ENCODE peak calls at places on chromosomes 12 and 14, in four cellular contexts. C is CD8-positive, alpha-beta T cell; D is right cardiac atrium; P is pancreas. N is an unnamed sample.

GRCh38 chr12:105659355-105660075 is 329.0 kb downstream of the C12orf75 start:
- DNase-seq in C (no peak), D (peak; percentile 48), P (no peak), N (no peak)

GRCh38 chr14:94977016-94977415 is 180.3 kb downstream of the DICER1 start:
- DNase-seq in C (no peak), D (no peak), P (no peak), N (no peak)

GRCh38 chr12:108381793-108382436 is 42.8 kb upstream of the CMKLR1 start:
- DNase-seq in C (no peak), D (no peak), P (no peak), N (no peak)

GRCh38 chr12:98645572-98646067 is 530 bp downstream of the APAF1 start:
- DNase-seq in C (no peak), D (peak; percentile 42), P (peak; percentile 35), N (peak; percentile 32)

GRCh38 chr12:95131589-95132335 is 58.3 kb upstream of the NR2C1 start:
- DNase-seq in C (no peak), D (no peak), P (no peak), N (no peak)

GRCh38 chr14:61623927-61624326 is 71.4 kb upstream of the HIF1A start:
- DNase-seq in C (no peak), D (no peak), P (no peak), N (no peak)

GRCh38 chr14:76473381-76474263 is 97.7 kb downstream of the ESRRB start:
- DNase-seq in C (no peak), D (no peak), P (no peak), N (peak; percentile 64)

GRCh38 chr12:106090586-106091411 is 48.0 kb downstream of the NUAK1 start:
- DNase-seq in C (no peak), D (peak; percentile 61), P (no peak), N (peak; percentile 75)

GRCh38 chr14:50060871-50061663 is 55.3 kb downstream of the VCPKMT start:
- DNase-seq in C (no peak), D (peak; percentile 66), P (no peak), N (no peak)

GRCh38 chr12:102800565-102800964 is 116.5 kb downstream of the PAH start:
- DNase-seq in C (no peak), D (no peak), P (no peak), N (no peak)

GRCh38 chr14:96167224-96168148 is 37.2 kb upstream of the BDKRB2 start:
- DNase-seq in C (no peak), D (no peak), P (no peak), N (no peak)

GRCh38 chr12:75690556-75690955 is 179.1 kb upstream of the KRR1 start:
- DNase-seq in C (no peak), D (no peak), P (no peak), N (no peak)

GRCh38 chr12:95834572-95834971 is 24.2 kb upstream of the SNRPF start:
- DNase-seq in C (no peak), D (no peak), P (no peak), N (no peak)

GRCh38 chr14:32678088-32678487 is 260.6 kb upstream of the NPAS3 start:
- DNase-seq in C (no peak), D (no peak), P (no peak), N (no peak)

GRCh38 chr14:45811155-45811554 is 558.2 kb upstream of the MIS18BP1 start:
- DNase-seq in C (no peak), D (no peak), P (no peak), N (no peak)

GRCh38 chr12:6364037-6364360 is 11.4 kb downstream of the SCNN1A start:
- DNase-seq in C (no peak), D (peak; percentile 67), P (no peak), N (no peak)

GRCh38 chr12:117439531-117440001 is 78.1 kb upstream of the NOS1 start:
- DNase-seq in C (no peak), D (no peak), P (no peak), N (peak; percentile 6)

GRCh38 chr14:71739273-71739990 is 192.8 kb upstream of the RGS6 start:
- DNase-seq in C (no peak), D (no peak), P (no peak), N (peak; percentile 24)
- H3K27ac ChIP-seq in C (no peak overlapping the region), D (no peak overlapping the region), P (no peak overlapping the region), N (no peak overlapping the region)

DNA sequence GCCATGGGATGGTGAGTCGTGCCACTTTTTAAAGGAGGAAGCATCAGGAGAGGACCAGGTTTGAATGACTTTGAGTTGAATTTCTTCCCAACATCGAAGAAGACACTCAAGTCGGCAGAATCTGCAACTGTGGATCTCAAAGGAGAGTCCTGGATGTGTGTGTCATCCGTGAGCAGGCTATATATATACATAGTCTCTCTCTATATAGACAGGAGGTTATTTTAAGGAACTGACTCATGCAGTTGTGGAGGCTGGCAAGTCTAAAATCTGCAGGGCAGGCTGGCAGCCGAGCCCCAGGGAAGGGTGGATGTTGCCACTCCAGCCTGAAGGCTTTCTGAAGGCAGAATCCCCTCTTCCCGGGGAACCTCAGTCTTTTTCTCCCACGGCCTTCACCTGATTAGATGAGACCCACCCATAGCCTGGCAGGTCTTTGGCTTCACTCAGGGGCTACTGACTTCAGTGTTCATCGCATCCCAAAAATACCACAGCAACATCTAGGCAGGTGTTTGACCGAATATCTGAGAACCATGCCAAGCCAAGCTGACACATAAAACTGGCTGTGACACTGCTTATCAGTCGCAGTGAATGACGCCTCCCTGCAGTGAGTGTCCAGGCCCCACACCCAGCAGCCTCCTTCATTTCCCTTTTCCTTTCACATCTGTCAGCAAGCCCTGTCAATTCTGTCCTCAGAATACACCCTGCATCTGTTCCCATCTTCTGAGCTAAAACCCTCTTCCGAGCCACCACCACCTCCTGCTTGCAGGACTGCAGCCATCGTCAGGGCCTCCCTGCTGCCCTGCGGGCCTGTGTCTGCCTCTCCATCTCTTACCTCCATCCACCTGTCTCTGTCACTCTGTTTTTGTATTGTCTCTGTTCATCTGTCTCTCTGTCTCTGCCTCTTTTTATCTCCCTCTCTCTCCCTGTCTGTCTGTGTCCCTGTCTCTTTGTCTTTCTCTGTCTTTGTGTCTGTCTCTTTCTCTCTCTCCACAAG is 54.0 kb downstream of the ZNF664 start:
- DNase-seq in C (no peak), D (no peak), P (no peak), N (no peak)
- H3K27ac ChIP-seq in C (no peak overlapping the region), D (peak overlapping the region; percentile 76), P (no peak overlapping the region), N (peak overlapping the region; percentile 47)

GRCh38 chr12:132103542-132104308 is 40.4 kb downstream of the DDX51 start:
- DNase-seq in C (no peak), D (no peak), P (no peak), N (no peak)
- H3K27ac ChIP-seq in C (no peak overlapping the region), D (no peak overlapping the region), P (no peak overlapping the region), N (no peak overlapping the region)

DNA sequence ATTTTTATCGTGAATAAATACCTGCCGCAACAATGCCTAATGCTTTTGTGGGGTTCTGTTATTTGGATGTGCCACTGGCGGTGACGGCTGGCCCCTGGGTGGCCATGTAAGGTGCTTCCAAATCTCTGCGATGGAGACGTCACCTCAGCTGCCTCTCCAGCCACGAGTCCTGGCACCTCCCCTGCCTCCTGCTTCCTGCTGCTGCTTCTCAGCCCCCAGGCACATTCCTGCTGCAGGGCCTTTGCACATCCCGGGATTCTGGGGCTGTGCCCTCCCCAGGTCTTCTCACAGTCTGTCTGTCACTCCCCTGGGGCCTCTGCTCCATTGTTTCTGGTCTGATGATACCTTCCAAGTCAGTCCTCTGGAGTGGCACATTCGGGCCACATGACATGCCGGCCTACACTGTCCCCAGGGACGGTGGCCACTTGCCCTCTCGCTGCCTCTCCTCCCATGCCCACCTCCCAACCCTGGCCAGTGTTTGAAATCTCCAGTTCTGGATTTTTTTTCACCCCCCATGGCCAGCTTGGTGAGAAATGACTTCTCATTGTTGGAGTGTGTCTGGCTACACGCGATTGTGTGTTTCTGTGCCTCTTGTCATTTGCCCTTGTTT is 151.8 kb downstream of the KIF26A start:
- DNase-seq in C (no peak), D (peak; percentile 1), P (no peak), N (peak; percentile 18)
- H3K27ac ChIP-seq in C (no peak overlapping the region), D (no peak overlapping the region), P (no peak overlapping the region), N (no peak overlapping the region)